ENCODE peak calls at places on chromosomes 12 and 14, in four cellular contexts. A, X, Q and H are unnamed samples.

GRCh38 chr12:96434107-96434506 is 33.9 kb upstream of the CDK17 start:
- DNase-seq in A (no peak), X (no peak), Q (no peak), H (peak; percentile 43)

GRCh38 chr14:50544911-50545310 is 12.5 kb upstream of the MAP4K5 start:
- DNase-seq in A (peak; percentile 28), X (no peak), Q (no peak), H (no peak)

GRCh38 chr12:47066278-47067048 is 13.0 kb upstream of the PCED1B start:
- DNase-seq in A (no peak), X (no peak), Q (no peak), H (no peak)

GRCh38 chr12:91316825-91317224 is 134.2 kb upstream of the DCN start:
- DNase-seq in A (no peak), X (no peak), Q (no peak), H (no peak)

GRCh38 chr14:59332727-59333126 is 132.5 kb downstream of the GPR135 start:
- DNase-seq in A (no peak), X (no peak), Q (no peak), H (peak; percentile 50)

GRCh38 chr14:77026166-77026929 is 2.2 kb downstream of the IRF2BPL start:
- DNase-seq in A (no peak), X (peak; percentile 43), Q (no peak), H (no peak)

GRCh38 chr14:38363217-38363616 is 107.3 kb upstream of the CLEC14A start:
- DNase-seq in A (no peak), X (no peak), Q (no peak), H (no peak)

GRCh38 chr14:24407608-24408325 is 9.0 kb downstream of the NYNRIN start:
- DNase-seq in A (no peak), X (no peak), Q (no peak), H (no peak)

GRCh38 chr12:58833844-58834243 is 86.5 kb downstream of the LRIG3 start:
- DNase-seq in A (no peak), X (peak; percentile 95), Q (peak; percentile 16), H (no peak)

GRCh38 chr12:32877670-32878459 is 18.7 kb downstream of the PKP2 start:
- DNase-seq in A (peak; percentile 23), X (no peak), Q (no peak), H (no peak)

GRCh38 chr14:41606249-41607118 is at the start of gene LRFN5:
- DNase-seq in A (no peak), X (no peak), Q (no peak), H (no peak)

GRCh38 chr14:45838597-45838996 is 585.6 kb upstream of the MIS18BP1 start:
- DNase-seq in A (no peak), X (peak; percentile 10), Q (peak; percentile 18), H (no peak)

GRCh38 chr12:104702565-104703139 is 245.9 kb downstream of the CHST11 start:
- DNase-seq in A (no peak), X (no peak), Q (no peak), H (no peak)

GRCh38 chr12:124698211-124698997 is 131.0 kb upstream of the NCOR2 start:
- DNase-seq in A (no peak), X (no peak), Q (no peak), H (no peak)

GRCh38 chr12:118377005-118377890 is 893 bp downstream of the SUDS3 start:
- DNase-seq in A (no peak), X (no peak), Q (no peak), H (no peak)

GRCh38 chr14:105203057-105203494 is 22.0 kb upstream of the NUDT14 start:
- DNase-seq in A (peak; percentile 76), X (peak; percentile 61), Q (peak; percentile 97), H (peak; percentile 42)

GRCh38 chr14:53356361-53357150 is 203.4 kb upstream of the DDHD1 start:
- DNase-seq in A (no peak), X (no peak), Q (no peak), H (no peak)

GRCh38 chr14:103974575-103974974 is 32.2 kb upstream of the RD3L start:
- DNase-seq in A (no peak), X (no peak), Q (no peak), H (no peak)

GRCh38 chr12:57738661-57739237 is at the start of gene AGAP2:
- DNase-seq in A (no peak), X (no peak), Q (no peak), H (no peak)

GRCh38 chr12:13173012-13173441 is 23.5 kb upstream of the EMP1 start:
- DNase-seq in A (no peak), X (no peak), Q (no peak), H (no peak)

GRCh38 chr12:13049816-13050215 is 5.6 kb downstream of the FAM234B start:
- DNase-seq in A (no peak), X (no peak), Q (no peak), H (no peak)

GRCh38 chr12:107368586-107368985 is 275.2 kb upstream of the CRY1 start:
- DNase-seq in A (no peak), X (no peak), Q (no peak), H (no peak)

GRCh38 chr12:117333331-117334000 is 28.0 kb downstream of the NOS1 start:
- DNase-seq in A (no peak), X (no peak), Q (no peak), H (no peak)

GRCh38 chr12:109951136-109951535 is 45.0 kb downstream of the GIT2 start:
- DNase-seq in A (no peak), X (no peak), Q (no peak), H (peak; percentile 79)

GRCh38 chr14:76826122-76826521 is at the start of gene LRRC74A:
- DNase-seq in A (no peak), X (no peak), Q (no peak), H (no peak)

GRCh38 chr14:63438065-63438757 is 105.0 kb downstream of the PPP2R5E start:
- DNase-seq in A (peak; percentile 91), X (no peak), Q (peak; percentile 56), H (peak; percentile 64)

GRCh38 chr12:1796515-1797010 is 23.8 kb upstream of the LRTM2 start:
- DNase-seq in A (no peak), X (no peak), Q (no peak), H (no peak)

GRCh38 chr12:103257763-103258162 is 238.0 kb downstream of the C12orf42 start:
- DNase-seq in A (no peak), X (no peak), Q (no peak), H (no peak)

GRCh38 chr12:66066071-66066928 is 64.2 kb downstream of the LLPH start:
- DNase-seq in A (no peak), X (peak; percentile 43), Q (no peak), H (no peak)

GRCh38 chr12:24901975-24902461 is 46.9 kb downstream of the BCAT1 start:
- DNase-seq in A (no peak), X (no peak), Q (no peak), H (no peak)

GRCh38 chr12:42961395-42961794 is 371.8 kb upstream of the PRICKLE1 start:
- DNase-seq in A (peak; percentile 5), X (no peak), Q (peak; percentile 4), H (no peak)